ENCODE peak calls at places on chromosomes 2 and 18, in four cellular contexts. T is H1, U is astrocyte of the spinal cord, B is fibroblast of the aortic adventitia. H is an unnamed sample.

GRCh38 chr18:44763327-44763726 is 82.6 kb downstream of the SETBP1 start:
- DNase-seq in U (no peak), T (no peak), B (no peak), H (no peak)

GRCh38 chr2:82320296-82320695 is 2015.7 kb upstream of the LRRTM1 start:
- DNase-seq in B (no peak), U (no peak), T (no peak), H (no peak)

GRCh38 chr2:44965684-44966083 is 24.2 kb downstream of the SIX3 start:
- DNase-seq in T (no peak), U (no peak), B (no peak), H (no peak)

GRCh38 chr18:3453540-3454364 is 3.8 kb downstream of the TGIF1 start:
- DNase-seq in T (no peak), B (peak; percentile 99), U (peak; percentile 99), H (peak; percentile 96)

GRCh38 chr2:182941121-182941713 is 74.8 kb upstream of the FRZB start:
- DNase-seq in B (no peak), T (no peak), U (no peak), H (no peak)

GRCh38 chr2:122713800-122714199 is 958.3 kb downstream of the TSN start:
- DNase-seq in T (no peak), B (no peak), U (no peak), H (no peak)

GRCh38 chr2:103656558-103656957 is 894.7 kb downstream of the TMEM182 start:
- DNase-seq in T (no peak), U (no peak), B (no peak), H (no peak)

GRCh38 chr2:27118525-27119329 is at the start of gene CGREF1:
- DNase-seq in B (no peak), T (no peak), U (no peak), H (no peak)

GRCh38 chr2:24509425-24509824 is 18.4 kb downstream of the NCOA1 start:
- DNase-seq in U (no peak), T (no peak), B (no peak), H (no peak)

GRCh38 chr18:70450658-70451253 is 161.9 kb downstream of the SOCS6 start:
- DNase-seq in T (no peak), B (peak; percentile 56), U (peak; percentile 35), H (no peak)

GRCh38 chr2:120441744-120442471 is 96.0 kb downstream of the INHBB start:
- DNase-seq in B (peak; percentile 21), U (peak; percentile 38), T (no peak), H (peak; percentile 77)

GRCh38 chr2:2922156-2922555 is 455.5 kb downstream of the EIPR1 start:
- DNase-seq in B (no peak), U (no peak), T (no peak), H (no peak)

GRCh38 chr2:240799183-240799740 is 20.8 kb downstream of the KIF1A start:
- DNase-seq in U (no peak), B (no peak), T (no peak), H (no peak)

GRCh38 chr2:149692837-149693518 is 105.4 kb upstream of the MMADHC start:
- DNase-seq in T (no peak), U (no peak), B (peak; percentile 37), H (no peak)

GRCh38 chr18:22471546-22472131 is 53.9 kb upstream of the CTAGE1 start:
- DNase-seq in B (peak; percentile 98), T (no peak), U (peak; percentile 55), H (no peak)

GRCh38 chr18:62033756-62034155 is 140.9 kb upstream of the RNF152 start:
- DNase-seq in B (no peak), T (no peak), U (no peak), H (no peak)

GRCh38 chr18:76475450-76476203 is 19.4 kb downstream of the ZNF516 start:
- DNase-seq in U (no peak), B (no peak), T (no peak), H (no peak)

GRCh38 chr2:212665948-212666347 is 127.3 kb upstream of the ERBB4 start:
- DNase-seq in T (no peak), U (no peak), B (no peak), H (no peak)

GRCh38 chr2:72895759-72896281 is 8.6 kb downstream of the SPR start:
- DNase-seq in T (no peak), U (no peak), B (peak; percentile 78), H (no peak)

GRCh38 chr2:197285361-197285760 is 25.2 kb downstream of the ANKRD44 start:
- DNase-seq in B (no peak), T (no peak), U (no peak), H (no peak)

GRCh38 chr2:113164234-113164929 is 9.4 kb upstream of the PSD4 start:
- DNase-seq in U (no peak), T (no peak), B (no peak), H (no peak)

GRCh38 chr2:239112127-239112774 is 264.4 kb downstream of the TWIST2 start:
- DNase-seq in B (no peak), U (no peak), T (no peak), H (no peak)

GRCh38 chr2:76478636-76479035 is 767.9 kb upstream of the GCFC2 start:
- DNase-seq in T (no peak), B (no peak), U (no peak), H (no peak)

GRCh38 chr2:64608867-64609228 is 44.9 kb downstream of the SERTAD2 start:
- DNase-seq in U (no peak), B (no peak), T (no peak), H (no peak)

GRCh38 chr2:64605991-64606494 is 47.7 kb downstream of the SERTAD2 start:
- DNase-seq in B (no peak), U (no peak), T (no peak), H (no peak)

GRCh38 chr2:64609229-64609994 is 44.3 kb downstream of the SERTAD2 start:
- DNase-seq in B (peak; percentile 39), T (no peak), U (no peak), H (no peak)

GRCh38 chr2:64606495-64607363 is 47.0 kb downstream of the SERTAD2 start:
- DNase-seq in B (peak; percentile 89), T (no peak), U (no peak), H (peak; percentile 76)

DNA sequence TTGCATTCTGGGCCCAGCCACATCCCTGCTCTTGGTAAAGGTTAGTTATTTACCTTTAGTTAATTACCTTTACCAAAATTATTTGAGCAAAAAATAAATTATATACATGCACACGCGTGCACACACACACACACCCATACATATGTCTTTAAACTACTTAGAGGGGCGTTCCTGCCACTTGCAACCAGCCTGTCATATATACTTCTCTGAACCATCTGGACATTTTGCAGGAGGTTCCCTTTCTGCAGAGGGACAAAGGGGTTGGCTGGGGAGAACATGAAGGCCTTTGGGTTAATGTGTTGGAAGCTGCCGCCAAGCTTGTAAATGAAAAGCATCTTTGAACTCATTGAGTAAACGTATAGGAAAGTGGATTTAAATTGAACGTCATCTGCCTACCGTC is 46.3 kb downstream of the SERTAD2 start:
- DNase-seq in T (no peak), U (no peak), B (no peak), H (no peak)
- H3K4me3 ChIP-seq in T (no peak overlapping the region), U (no peak overlapping the region), B (no peak overlapping the region), H (no peak overlapping the region)

GRCh38 chr2:230902180-230902899 is 22.7 kb downstream of the GPR55 start:
- DNase-seq in U (peak; percentile 62), T (peak; percentile 51), B (peak; percentile 74), H (peak; percentile 56)
- H3K4me3 ChIP-seq in U (no peak overlapping the region), T (no peak overlapping the region), B (no peak overlapping the region), H (no peak overlapping the region)

DNA sequence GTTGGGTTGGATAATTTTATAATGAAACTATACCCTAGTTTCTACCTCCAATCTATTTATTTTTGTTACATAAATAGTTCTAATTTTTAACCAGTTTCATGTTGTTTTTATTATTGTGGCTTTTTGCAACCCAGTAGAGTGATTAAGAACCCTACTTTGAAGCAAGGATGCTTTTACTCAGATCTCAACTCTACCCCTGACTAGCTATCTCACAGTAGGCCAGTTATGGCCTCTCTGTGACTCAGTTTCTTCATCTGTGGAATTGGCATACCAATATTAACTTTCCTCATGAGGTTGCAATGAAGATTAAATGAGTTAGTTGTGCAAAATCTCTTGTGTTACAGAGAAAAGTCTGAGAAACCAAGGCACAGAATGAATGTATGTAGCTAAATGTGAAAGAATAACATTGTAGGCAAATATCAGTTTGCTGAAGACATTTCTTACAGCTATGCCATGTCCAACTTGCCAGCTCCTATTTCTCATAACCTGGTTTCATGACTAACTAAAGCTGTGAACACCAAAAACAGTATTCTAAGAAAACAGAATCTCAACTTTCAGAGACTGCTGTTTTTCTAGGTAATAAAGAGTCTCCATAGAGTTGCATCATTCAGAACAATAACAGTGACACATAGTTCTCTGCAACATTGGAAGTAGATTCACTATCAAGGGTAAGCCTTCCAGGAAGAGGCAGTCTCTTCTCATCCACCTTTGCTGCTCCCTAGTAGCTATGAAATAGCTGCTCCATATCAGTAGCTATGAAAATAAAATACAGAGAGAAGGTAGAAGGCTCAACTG is 33.2 kb upstream of the CYTIP start:
- DNase-seq in T (no peak), B (peak; percentile 32), U (peak; percentile 54), H (no peak)
- H3K4me3 ChIP-seq in T (no peak overlapping the region), B (no peak overlapping the region), U (no peak overlapping the region), H (no peak overlapping the region)

DNA sequence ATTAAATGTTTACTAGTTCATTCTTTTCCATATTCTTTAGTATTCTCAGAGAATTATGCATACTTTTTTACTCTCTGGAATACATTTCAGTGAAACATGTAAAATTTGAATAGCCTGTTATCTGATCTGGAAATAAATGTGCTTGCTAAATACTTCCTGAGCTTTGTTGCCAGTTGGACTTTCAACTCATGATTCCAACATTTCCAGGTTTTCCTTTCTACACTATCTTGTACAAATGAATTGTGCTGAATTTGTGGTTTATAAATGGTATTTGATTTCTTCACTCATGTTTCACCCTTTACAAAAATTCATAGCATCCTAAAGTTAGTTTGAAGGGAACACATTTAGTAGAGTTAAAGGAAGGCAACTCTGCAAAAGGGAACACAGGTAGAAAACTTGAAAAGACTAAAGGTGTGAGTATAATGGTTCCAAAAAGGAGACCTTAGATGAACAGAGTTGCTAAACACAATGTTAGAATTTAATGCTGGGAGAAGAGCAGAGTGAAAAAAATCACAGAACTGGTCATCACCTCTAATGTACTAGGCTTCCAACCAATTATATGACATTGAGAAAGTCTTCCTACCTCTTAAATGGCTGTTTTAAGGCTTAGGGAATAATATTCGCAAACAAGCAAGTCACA is 28.6 kb downstream of the SYT4 start:
- DNase-seq in T (no peak), U (no peak), B (no peak), H (no peak)
- H3K4me3 ChIP-seq in T (no peak overlapping the region), U (no peak overlapping the region), B (no peak overlapping the region), H (no peak overlapping the region)

GRCh38 chr2:142124706-142125105 is 6.1 kb downstream of the LRP1B start:
- DNase-seq in B (no peak), T (no peak), U (no peak), H (no peak)

GRCh38 chr2:142131016-142131714 is at the start of gene LRP1B:
- DNase-seq in B (peak; percentile 30), T (peak; percentile 3), U (peak; percentile 60), H (peak; percentile 37)

GRCh38 chr2:142127248-142127647 is 3.6 kb downstream of the LRP1B start:
- DNase-seq in B (no peak), U (no peak), T (no peak), H (no peak)

GRCh38 chr2:142128105-142128504 is 2.7 kb downstream of the LRP1B start:
- DNase-seq in U (no peak), B (no peak), T (no peak), H (no peak)

GRCh38 chr2:142130111-142131015 is 453 bp downstream of the LRP1B start:
- DNase-seq in U (peak; percentile 73), B (peak; percentile 53), T (peak; percentile 25), H (peak; percentile 15)
- H3K4me3 ChIP-seq in U (peak overlapping the region; percentile 61), B (peak overlapping the region; percentile 65), T (peak overlapping the region; percentile 71), H (peak overlapping the region; percentile 50)

DNA sequence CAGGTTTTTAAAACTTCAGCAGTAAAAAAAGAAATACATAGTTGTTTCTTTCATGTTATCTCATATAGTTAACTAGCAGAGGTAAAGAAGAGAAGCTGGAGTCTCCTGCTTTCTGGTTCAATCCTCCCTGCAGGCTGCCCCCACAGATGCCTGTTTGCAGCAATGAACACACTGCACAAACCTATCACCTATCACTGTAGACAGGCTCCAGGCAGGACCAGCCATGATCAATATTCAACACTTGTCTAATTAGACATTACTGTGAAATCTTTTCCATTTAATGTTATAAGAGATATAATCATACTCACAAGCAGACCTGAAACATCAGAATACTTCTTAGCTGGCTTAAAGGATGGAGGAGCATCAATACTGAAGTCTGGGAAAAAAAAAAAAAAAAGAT is 19.8 kb downstream of the INO80C start:
- DNase-seq in B (no peak), U (no peak), T (no peak), H (no peak)
- H3K4me3 ChIP-seq in B (no peak overlapping the region), U (no peak overlapping the region), T (no peak overlapping the region), H (peak overlapping the region; percentile 49)